ENCODE peak calls at places on chromosomes 1 and 21, in six cellular contexts. I is CD4-positive, CD25-positive, alpha-beta regulatory T cell; D is kidney; N is left lung; S is coronary artery; X is mucosa of descending colon. H is an unnamed sample.

GRCh38 chr1:242824435-242824834 is 299.9 kb upstream of the PLD5 start:
- DNase-seq in N (no peak), S (no peak), I (no peak), X (no peak), D (no peak), H (no peak)

GRCh38 chr1:173329747-173330146 is 122.6 kb upstream of the TNFSF4 start:
- DNase-seq in S (no peak), D (no peak), X (no peak), N (no peak), I (no peak), H (no peak)

GRCh38 chr1:3588395-3588794 is 22.9 kb downstream of the MEGF6 start:
- DNase-seq in D (no peak), N (no peak), X (no peak), S (no peak), I (no peak), H (no peak)

GRCh38 chr1:98104285-98104684 is 183.5 kb upstream of the DPYD start:
- DNase-seq in I (no peak), X (no peak), S (no peak), D (no peak), N (no peak), H (no peak)

GRCh38 chr21:29257701-29258100 is 41.0 kb upstream of the BACH1 start:
- DNase-seq in I (no peak), D (no peak), S (no peak), X (no peak), N (no peak), H (no peak)

GRCh38 chr1:170461362-170461761 is 70.6 kb upstream of the GORAB start:
- DNase-seq in S (no peak), X (no peak), I (no peak), N (no peak), D (no peak), H (no peak)

GRCh38 chr1:103546496-103546895 is 21.0 kb downstream of the RNPC3 start:
- DNase-seq in N (no peak), I (no peak), X (no peak), D (no peak), S (no peak), H (no peak)

GRCh38 chr1:156804572-156805243 is 11.9 kb downstream of the SH2D2A start:
- DNase-seq in D (no peak), X (no peak), N (no peak), S (no peak), I (no peak), H (no peak)

GRCh38 chr1:156663178-156663577 is 14.0 kb downstream of the NES start:
- DNase-seq in S (peak), D (no peak), N (no peak), I (no peak), X (no peak), H (no peak)

GRCh38 chr1:151282883-151283725 is 1.0 kb downstream of the ZNF687 start:
- DNase-seq in X (peak), S (no peak), I (peak), N (peak), D (peak), H (peak)

GRCh38 chr1:19453843-19454242 is 31.5 kb downstream of the CAPZB start:
- DNase-seq in S (no peak), X (no peak), N (no peak), I (no peak), D (no peak), H (no peak)

GRCh38 chr1:193614817-193615216 is 428.4 kb upstream of the B3GALT2 start:
- DNase-seq in N (no peak), S (no peak), I (peak), D (no peak), X (no peak), H (no peak)

GRCh38 chr1:71706030-71706671 is 576.2 kb downstream of the NEGR1 start:
- DNase-seq in X (no peak), D (peak), S (no peak), N (no peak), I (no peak), H (peak)

GRCh38 chr1:202090994-202091393 is 31.7 kb upstream of the GPR37L1 start:
- DNase-seq in N (no peak), I (no peak), D (no peak), S (no peak), X (no peak), H (no peak)

GRCh38 chr1:204258213-204259115 is 44.7 kb upstream of the GOLT1A start:
- DNase-seq in I (peak), X (no peak), D (peak), S (no peak), N (no peak), H (peak)

GRCh38 chr1:229238674-229239415 is 32.1 kb upstream of the RAB4A start:
- DNase-seq in S (no peak), I (no peak), X (no peak), D (no peak), N (no peak), H (no peak)

GRCh38 chr1:153642161-153642560 is 8.3 kb downstream of the CHTOP start:
- DNase-seq in D (peak), X (no peak), S (no peak), I (no peak), N (no peak), H (no peak)

GRCh38 chr1:36350659-36351171 is 27.3 kb upstream of the EVA1B start:
- DNase-seq in S (peak), X (no peak), D (peak), I (peak), N (peak), H (no peak)

DNA sequence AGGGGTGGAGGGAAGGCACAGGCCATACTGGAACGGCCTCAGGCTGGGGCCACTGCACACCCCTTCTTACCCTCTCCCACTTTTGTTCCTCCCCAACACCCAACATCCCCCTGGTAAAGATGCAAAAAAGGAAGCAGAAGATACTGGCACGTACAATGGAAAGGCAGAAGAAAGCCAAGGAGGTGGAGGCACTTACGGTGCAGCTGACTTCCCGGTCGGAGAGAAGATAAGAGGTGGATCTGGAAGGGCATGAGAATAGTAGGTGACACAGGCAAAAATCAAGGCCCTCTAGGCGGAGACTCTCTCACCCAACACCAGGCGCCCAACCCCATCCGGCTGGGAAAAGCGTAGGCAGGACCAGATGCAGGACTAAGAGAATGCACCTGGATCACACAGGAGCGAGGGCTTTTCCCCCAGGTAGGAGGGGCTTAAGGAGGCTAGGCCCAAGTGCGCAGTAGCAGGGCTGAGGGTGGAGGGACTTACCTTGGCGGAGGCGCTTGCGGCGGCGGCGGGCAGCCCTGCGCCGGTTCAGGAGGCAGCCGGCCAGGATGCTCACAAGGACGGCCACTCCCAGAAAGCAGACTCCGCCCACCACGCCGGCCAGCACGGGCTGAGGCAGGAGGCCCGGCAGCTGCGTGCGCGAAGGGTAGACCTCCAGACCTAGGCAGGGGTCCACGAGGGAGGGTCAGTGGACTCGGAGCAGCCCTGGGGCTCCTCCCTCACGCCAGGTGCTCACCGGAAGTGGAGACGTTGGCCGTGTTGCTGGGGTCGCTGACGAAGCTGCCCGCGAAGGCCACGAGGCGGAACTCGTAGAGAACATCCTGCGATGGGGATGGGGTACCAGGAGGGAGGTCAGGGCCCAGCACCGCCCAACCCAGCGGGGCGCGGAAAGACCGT is 4.1 kb upstream of the TAGLN2 start:
- DNase-seq in N (no peak), S (no peak), D (peak), I (no peak), X (no peak), H (no peak)
- H3K4me3 ChIP-seq in N (no peak), S (no peak), D (no peak), I (no peak), X (no peak), H (no peak)

GRCh38 chr1:169103443-169103842 is 3.0 kb upstream of the ATP1B1 start:
- DNase-seq in S (no peak), I (no peak), X (peak), N (peak), D (peak), H (no peak)

GRCh38 chr1:169106095-169106920 is at the start of gene ATP1B1:
- DNase-seq in N (peak), I (peak), X (peak), D (peak), S (peak), H (peak)

GRCh38 chr1:169106921-169107672 is 607 bp downstream of the ATP1B1 start:
- DNase-seq in I (peak), N (no peak), D (peak), S (peak), X (no peak), H (peak)

GRCh38 chr1:169105434-169106094 is 926 bp upstream of the ATP1B1 start:
- DNase-seq in S (peak), N (peak), X (peak), I (peak), D (peak), H (peak)

DNA sequence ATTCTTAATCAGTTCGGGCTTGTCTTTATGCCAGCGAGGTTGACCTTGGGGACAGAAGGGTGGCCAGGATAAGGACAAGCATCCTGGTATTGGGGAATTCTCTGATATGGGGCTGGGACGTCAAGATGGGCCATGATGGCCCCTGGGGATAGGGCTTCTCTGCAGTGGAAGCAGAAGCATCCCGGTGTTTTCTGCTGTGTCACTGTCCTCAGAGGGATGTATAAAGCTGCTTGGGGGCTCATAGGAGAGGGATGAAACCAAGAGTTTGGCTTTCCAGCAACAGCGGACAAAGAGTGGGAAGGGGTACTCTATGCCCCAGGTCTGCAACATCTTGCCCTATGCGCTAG is 1.4 kb upstream of the ATP1B1 start:
- DNase-seq in I (no peak), D (no peak), S (no peak), N (no peak), X (no peak), H (no peak)
- H3K4me3 ChIP-seq in I (no peak), D (peak), S (peak), N (peak), X (no peak), H (peak)

GRCh38 chr1:64959973-64960372 is 6.4 kb downstream of the JAK1 start:
- DNase-seq in S (no peak), X (no peak), D (no peak), I (no peak), N (no peak), H (no peak)

GRCh38 chr1:64961923-64962322 is 4.4 kb downstream of the JAK1 start:
- DNase-seq in D (no peak), X (no peak), N (no peak), S (no peak), I (no peak), H (no peak)

GRCh38 chr1:64963466-64963865 is 2.9 kb downstream of the JAK1 start:
- DNase-seq in X (no peak), D (no peak), I (no peak), S (no peak), N (no peak), H (no peak)

GRCh38 chr1:64962447-64962846 is 3.9 kb downstream of the JAK1 start:
- DNase-seq in N (no peak), I (peak), X (no peak), S (no peak), D (no peak), H (no peak)

DNA sequence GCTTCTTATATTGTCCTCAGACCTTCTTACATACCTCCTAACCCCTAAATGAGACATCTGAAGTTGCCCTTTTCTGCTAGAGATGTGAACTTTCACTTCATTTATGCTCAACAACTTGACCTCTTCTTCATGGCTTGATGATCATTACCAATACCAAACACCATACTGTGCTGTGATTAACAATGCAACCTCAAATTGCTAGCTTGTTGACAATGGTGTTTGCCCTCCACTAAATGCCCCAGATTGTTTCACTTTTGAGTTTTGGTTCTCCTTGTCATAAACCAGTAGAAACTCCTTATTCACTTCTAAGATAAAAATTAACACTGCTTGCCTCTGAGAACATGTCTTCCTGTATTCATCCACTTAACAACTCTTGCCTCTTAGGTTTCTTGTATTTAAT is 5.6 kb downstream of the JAK1 start:
- DNase-seq in N (no peak), I (peak), S (no peak), D (no peak), X (no peak), H (peak)
- H3K4me3 ChIP-seq in N (no peak), I (peak), S (no peak), D (no peak), X (no peak), H (no peak)

DNA sequence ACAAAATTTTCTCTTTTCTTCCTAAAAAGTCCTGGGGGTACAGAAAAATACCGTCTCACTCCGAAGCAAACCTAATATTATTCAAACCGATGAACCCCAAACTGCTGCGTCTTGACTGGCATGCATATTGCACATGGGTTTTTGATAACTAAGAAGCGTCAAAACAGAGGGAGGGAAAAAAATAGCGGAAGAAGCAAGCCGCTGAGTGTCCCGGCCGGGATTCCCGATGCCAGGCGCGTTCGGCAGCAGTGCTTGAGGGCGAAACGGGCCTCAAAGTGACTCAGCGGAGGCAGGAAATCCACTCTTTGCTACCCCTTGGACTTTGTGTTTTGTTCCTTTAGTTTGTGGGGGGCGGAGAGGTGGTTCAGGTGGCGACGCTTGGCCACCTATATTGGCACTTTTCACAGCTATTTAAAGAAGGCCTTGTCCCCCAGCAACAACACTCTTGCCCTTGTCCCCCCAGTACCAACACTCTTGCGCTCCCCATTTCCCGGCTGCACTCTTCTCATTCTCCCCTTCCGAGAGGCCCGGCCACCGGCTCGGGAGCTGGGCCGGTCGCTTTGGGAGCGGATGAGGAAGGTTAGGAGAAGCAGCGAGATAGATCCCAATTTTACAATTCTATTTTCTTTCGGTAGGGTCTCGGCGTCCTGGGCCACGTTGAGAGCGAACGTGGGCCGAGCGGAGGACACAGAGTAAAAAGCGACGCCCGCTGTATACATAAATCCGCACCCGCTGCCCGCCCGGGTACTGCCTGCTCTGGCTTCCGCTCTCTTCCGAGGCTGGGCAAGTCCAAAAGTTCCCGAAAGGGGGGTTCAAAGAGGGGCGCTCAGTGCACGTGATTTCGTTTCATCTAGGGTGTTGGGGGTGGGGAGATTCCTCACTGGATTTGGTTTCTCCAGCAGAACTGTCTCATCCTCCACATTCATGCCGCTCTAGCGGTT is 2.5 kb downstream of the LMX1A start:
- DNase-seq in S (no peak), X (no peak), I (no peak), D (no peak), N (no peak), H (no peak)
- H3K4me3 ChIP-seq in S (no peak), X (no peak), I (no peak), D (no peak), N (no peak), H (no peak)

H was measured in MM.1S.